ENCODE peak calls at places on chromosomes 7 and 10, in nine cellular contexts. One of them, this sample, is unnamed.

GRCh38 chr10:48364659-48365405 is 58.4 kb downstream of the MAPK8 start:
- DNase-seq in left ventricle myocardium inferior: no peak
- DNase-seq in pancreas: no peak
- DNase-seq in K562: no peak
- DNase-seq in testis: no peak
- DNase-seq in prostate gland: peak; percentile 36
- DNase-seq in upper lobe of right lung: no peak
- DNase-seq in fibroblast of lung: peak; percentile 81
- DNase-seq in mammary epithelial cell: peak; percentile 50
- DNase-seq in this sample: no peak

GRCh38 chr7:118324790-118325449 is 100.4 kb downstream of the ANKRD7 start:
- DNase-seq in left ventricle myocardium inferior: no peak
- DNase-seq in pancreas: no peak
- DNase-seq in K562: no peak
- DNase-seq in testis: no peak
- DNase-seq in prostate gland: no peak
- DNase-seq in upper lobe of right lung: no peak
- DNase-seq in fibroblast of lung: no peak
- DNase-seq in mammary epithelial cell: no peak
- DNase-seq in this sample: no peak

GRCh38 chr7:34939175-34939574 is 98.1 kb downstream of the DPY19L1 start:
- DNase-seq in left ventricle myocardium inferior: no peak
- DNase-seq in pancreas: no peak
- DNase-seq in K562: no peak
- DNase-seq in testis: no peak
- DNase-seq in prostate gland: no peak
- DNase-seq in upper lobe of right lung: no peak
- DNase-seq in fibroblast of lung: peak; percentile 86
- DNase-seq in mammary epithelial cell: no peak
- DNase-seq in this sample: no peak

GRCh38 chr7:24619978-24620377 is 46.7 kb downstream of the PALS2 start:
- DNase-seq in left ventricle myocardium inferior: no peak
- DNase-seq in pancreas: no peak
- DNase-seq in K562: no peak
- DNase-seq in testis: no peak
- DNase-seq in prostate gland: no peak
- DNase-seq in upper lobe of right lung: no peak
- DNase-seq in fibroblast of lung: no peak
- DNase-seq in mammary epithelial cell: no peak
- DNase-seq in this sample: no peak

GRCh38 chr7:104859754-104860426 is 154.1 kb upstream of the KMT2E start:
- DNase-seq in left ventricle myocardium inferior: no peak
- DNase-seq in pancreas: no peak
- DNase-seq in K562: no peak
- DNase-seq in testis: no peak
- DNase-seq in prostate gland: no peak
- DNase-seq in upper lobe of right lung: no peak
- DNase-seq in fibroblast of lung: no peak
- DNase-seq in mammary epithelial cell: no peak
- DNase-seq in this sample: no peak

GRCh38 chr7:73850781-73851207 is 8.5 kb upstream of the METTL27 start:
- DNase-seq in left ventricle myocardium inferior: no peak
- DNase-seq in pancreas: peak; percentile 9
- DNase-seq in K562: peak; percentile 62
- DNase-seq in testis: no peak
- DNase-seq in prostate gland: no peak
- DNase-seq in upper lobe of right lung: no peak
- DNase-seq in fibroblast of lung: peak; percentile 97
- DNase-seq in mammary epithelial cell: peak; percentile 98
- DNase-seq in this sample: no peak

GRCh38 chr7:92645531-92646061 is 55.4 kb upstream of the FAM133B start:
- DNase-seq in left ventricle myocardium inferior: no peak
- DNase-seq in pancreas: no peak
- DNase-seq in K562: no peak
- DNase-seq in testis: no peak
- DNase-seq in prostate gland: peak; percentile 16
- DNase-seq in upper lobe of right lung: no peak
- DNase-seq in fibroblast of lung: no peak
- DNase-seq in mammary epithelial cell: peak; percentile 68
- DNase-seq in this sample: peak; percentile 14

GRCh38 chr7:71457021-71457420 is 325.1 kb downstream of the GALNT17 start:
- DNase-seq in left ventricle myocardium inferior: no peak
- DNase-seq in pancreas: no peak
- DNase-seq in K562: no peak
- DNase-seq in testis: no peak
- DNase-seq in prostate gland: no peak
- DNase-seq in upper lobe of right lung: no peak
- DNase-seq in fibroblast of lung: no peak
- DNase-seq in mammary epithelial cell: no peak
- DNase-seq in this sample: no peak

DNA sequence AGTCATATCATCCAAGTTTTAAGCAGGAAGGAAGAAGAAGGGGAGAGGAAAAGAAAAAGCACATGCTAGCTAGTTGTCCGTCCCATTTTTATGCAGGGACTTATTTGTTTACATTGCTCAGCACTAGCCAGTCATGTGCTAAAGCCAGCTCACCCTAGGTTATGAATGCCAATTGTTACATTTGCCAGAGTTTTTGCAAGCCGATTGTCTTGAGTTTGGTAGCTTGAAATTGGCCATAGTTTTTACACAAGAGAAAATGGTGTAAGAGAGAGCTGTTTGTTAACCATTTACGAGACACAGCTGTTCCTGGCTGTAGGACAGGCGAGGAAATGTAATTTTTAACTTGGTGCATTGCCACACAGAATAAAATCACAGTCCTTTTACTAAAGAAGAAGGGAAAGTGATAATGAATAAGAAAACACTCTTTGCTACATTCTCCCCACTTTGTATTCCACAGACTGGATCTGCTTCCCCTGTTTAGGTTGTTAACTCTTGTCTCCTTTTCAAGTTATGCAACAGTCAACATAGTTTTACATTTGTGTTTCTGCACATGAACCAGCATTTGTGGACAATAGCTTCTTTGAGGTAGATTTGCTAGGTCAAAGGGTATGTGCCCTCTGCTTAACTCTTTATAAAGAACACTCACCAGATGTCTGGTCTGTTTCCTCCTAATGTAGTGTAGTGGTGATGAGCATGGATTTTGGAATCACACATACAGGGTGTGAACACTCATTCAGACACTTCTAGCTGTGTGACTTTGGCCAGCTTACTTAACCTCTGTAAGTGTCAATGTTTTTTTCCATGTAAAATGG is 357.2 kb downstream of the LRMDA start:
- DNase-seq in left ventricle myocardium inferior: no peak
- DNase-seq in pancreas: no peak
- DNase-seq in K562: no peak
- DNase-seq in testis: peak; percentile 68
- DNase-seq in prostate gland: peak; percentile 55
- DNase-seq in upper lobe of right lung: no peak
- DNase-seq in fibroblast of lung: peak; percentile 95
- DNase-seq in mammary epithelial cell: no peak
- DNase-seq in this sample: no peak
- H3K4me3 ChIP-seq in left ventricle myocardium inferior: no peak overlapping the region
- H3K4me3 ChIP-seq in pancreas: no peak overlapping the region
- H3K4me3 ChIP-seq in K562: no peak overlapping the region
- H3K4me3 ChIP-seq in testis: no peak overlapping the region
- H3K4me3 ChIP-seq in prostate gland: no peak overlapping the region
- H3K4me3 ChIP-seq in upper lobe of right lung: no peak overlapping the region
- H3K4me3 ChIP-seq in fibroblast of lung: no peak overlapping the region
- H3K4me3 ChIP-seq in mammary epithelial cell: no peak overlapping the region
- H3K4me3 ChIP-seq in this sample: no peak overlapping the region

GRCh38 chr10:79287973-79288715 is 59.1 kb upstream of the PPIF start:
- DNase-seq in left ventricle myocardium inferior: no peak
- DNase-seq in pancreas: no peak
- DNase-seq in K562: no peak
- DNase-seq in testis: no peak
- DNase-seq in prostate gland: no peak
- DNase-seq in upper lobe of right lung: no peak
- DNase-seq in fibroblast of lung: no peak
- DNase-seq in mammary epithelial cell: no peak
- DNase-seq in this sample: no peak

GRCh38 chr10:79289801-79290200 is 57.5 kb upstream of the PPIF start:
- DNase-seq in left ventricle myocardium inferior: no peak
- DNase-seq in pancreas: no peak
- DNase-seq in K562: no peak
- DNase-seq in testis: no peak
- DNase-seq in prostate gland: no peak
- DNase-seq in upper lobe of right lung: no peak
- DNase-seq in fibroblast of lung: no peak
- DNase-seq in mammary epithelial cell: no peak
- DNase-seq in this sample: no peak

GRCh38 chr10:79285315-79286185 is 61.7 kb upstream of the PPIF start:
- DNase-seq in left ventricle myocardium inferior: no peak
- DNase-seq in pancreas: no peak
- DNase-seq in K562: no peak
- DNase-seq in testis: no peak
- DNase-seq in prostate gland: no peak
- DNase-seq in upper lobe of right lung: no peak
- DNase-seq in fibroblast of lung: no peak
- DNase-seq in mammary epithelial cell: no peak
- DNase-seq in this sample: no peak

GRCh38 chr10:79284158-79284871 is 63.0 kb upstream of the PPIF start:
- DNase-seq in left ventricle myocardium inferior: no peak
- DNase-seq in pancreas: no peak
- DNase-seq in K562: no peak
- DNase-seq in testis: no peak
- DNase-seq in prostate gland: no peak
- DNase-seq in upper lobe of right lung: no peak
- DNase-seq in fibroblast of lung: no peak
- DNase-seq in mammary epithelial cell: no peak
- DNase-seq in this sample: no peak

GRCh38 chr10:79286318-79286951 is 60.8 kb upstream of the PPIF start:
- DNase-seq in left ventricle myocardium inferior: peak; percentile 75
- DNase-seq in pancreas: peak; percentile 59
- DNase-seq in K562: peak; percentile 81
- DNase-seq in testis: peak; percentile 72
- DNase-seq in prostate gland: peak; percentile 46
- DNase-seq in upper lobe of right lung: peak; percentile 91
- DNase-seq in fibroblast of lung: no peak
- DNase-seq in mammary epithelial cell: peak; percentile 71
- DNase-seq in this sample: peak; percentile 91
- H3K4me1 ChIP-seq in left ventricle myocardium inferior: peaks cover 63% of the 10 kb centered on the region
- H3K4me1 ChIP-seq in pancreas: no peaks in the 10 kb centered on the region
- H3K4me1 ChIP-seq in K562: peaks cover 22% of the 10 kb centered on the region
- H3K4me1 ChIP-seq in testis: peaks cover 15% of the 10 kb centered on the region
- H3K4me1 ChIP-seq in prostate gland: no peaks in the 10 kb centered on the region
- H3K4me1 ChIP-seq in upper lobe of right lung: peaks cover 35% of the 10 kb centered on the region
- H3K4me1 ChIP-seq in fibroblast of lung: peaks cover 3% of the 10 kb centered on the region
- H3K4me1 ChIP-seq in mammary epithelial cell: peaks cover 17% of the 10 kb centered on the region
- H3K4me1 ChIP-seq in this sample: peaks cover 51% of the 10 kb centered on the region

GRCh38 chr10:70508912-70509366 is 30.4 kb downstream of the PALD1 start:
- DNase-seq in left ventricle myocardium inferior: peak; percentile 72
- DNase-seq in pancreas: no peak
- DNase-seq in K562: peak; percentile 37
- DNase-seq in testis: no peak
- DNase-seq in prostate gland: no peak
- DNase-seq in upper lobe of right lung: no peak
- DNase-seq in fibroblast of lung: peak; percentile 42
- DNase-seq in mammary epithelial cell: no peak
- DNase-seq in this sample: no peak
- TF ChIP-seq CTCF in left ventricle myocardium inferior: no peak
- TF ChIP-seq CTCF in pancreas: no peak
- TF ChIP-seq CTCF in K562: no peak
- TF ChIP-seq CTCF in testis: no peak
- TF ChIP-seq CTCF in prostate gland: no peak
- TF ChIP-seq CTCF in upper lobe of right lung: no peak
- TF ChIP-seq CTCF in fibroblast of lung: no peak
- TF ChIP-seq CTCF in mammary epithelial cell: no peak
- TF ChIP-seq CTCF in this sample: no peak

GRCh38 chr10:95289921-95290421 is 832 bp downstream of the PDLIM1 start:
- DNase-seq in left ventricle myocardium inferior: no peak
- DNase-seq in pancreas: no peak
- DNase-seq in K562: no peak
- DNase-seq in testis: no peak
- DNase-seq in prostate gland: no peak
- DNase-seq in upper lobe of right lung: no peak
- DNase-seq in fibroblast of lung: no peak
- DNase-seq in mammary epithelial cell: no peak
- DNase-seq in this sample: no peak
- H3K4me3 ChIP-seq in left ventricle myocardium inferior: peak overlapping the region; percentile 96
- H3K4me3 ChIP-seq in pancreas: peak overlapping the region; percentile 89
- H3K4me3 ChIP-seq in K562: peak overlapping the region; percentile 88
- H3K4me3 ChIP-seq in testis: peak overlapping the region; percentile 70
- H3K4me3 ChIP-seq in prostate gland: peak overlapping the region; percentile 86
- H3K4me3 ChIP-seq in upper lobe of right lung: peak overlapping the region; percentile 78
- H3K4me3 ChIP-seq in fibroblast of lung: peak overlapping the region; percentile 79
- H3K4me3 ChIP-seq in mammary epithelial cell: peak overlapping the region; percentile 73
- H3K4me3 ChIP-seq in this sample: no peak overlapping the region